ENCODE peak calls at places on chromosomes 6 and 20, in four cellular contexts. One of them, this sample, is unnamed.
A peak's percentile ranks its signal among the peaks of the same experiment; 100 is the strongest.

GRCh38 chr6:137341721-137342195 is 122.6 kb upstream of the IFNGR1 start:
- DNase-seq in OCI-LY7: peak; percentile 47
- DNase-seq in mucosa of descending colon: peak; percentile 61
- DNase-seq in endothelial cell of umbilical vein: no peak
- DNase-seq in this sample: no peak

GRCh38 chr6:55617272-55617671 is 38.3 kb upstream of the HMGCLL1 start:
- DNase-seq in endothelial cell of umbilical vein: peak; percentile 60
- DNase-seq in OCI-LY7: peak; percentile 5
- DNase-seq in mucosa of descending colon: no peak
- DNase-seq in this sample: no peak

GRCh38 chr6:157274471-157275226 is 48.7 kb downstream of the TMEM242 start:
- DNase-seq in mucosa of descending colon: peak; percentile 90
- DNase-seq in OCI-LY7: peak; percentile 86
- DNase-seq in endothelial cell of umbilical vein: peak; percentile 73
- DNase-seq in this sample: no peak

GRCh38 chr6:138468320-138469015 is 30.8 kb downstream of the NHSL1 start:
- DNase-seq in OCI-LY7: no peak
- DNase-seq in mucosa of descending colon: no peak
- DNase-seq in endothelial cell of umbilical vein: no peak
- DNase-seq in this sample: no peak

GRCh38 chr6:82095091-82095490 is 152.5 kb downstream of the IBTK start:
- DNase-seq in mucosa of descending colon: no peak
- DNase-seq in endothelial cell of umbilical vein: no peak
- DNase-seq in OCI-LY7: peak; percentile 20
- DNase-seq in this sample: no peak

GRCh38 chr6:16438677-16439615 is 200.6 kb downstream of the GMPR start:
- DNase-seq in endothelial cell of umbilical vein: no peak
- DNase-seq in OCI-LY7: no peak
- DNase-seq in mucosa of descending colon: no peak
- DNase-seq in this sample: no peak

GRCh38 chr20:53839423-53840176 is 230.8 kb downstream of the BCAS1 start:
- DNase-seq in endothelial cell of umbilical vein: no peak
- DNase-seq in mucosa of descending colon: peak; percentile 85
- DNase-seq in OCI-LY7: peak; percentile 94
- DNase-seq in this sample: no peak

GRCh38 chr20:15144911-15145310 is 807.5 kb upstream of the FLRT3 start:
- DNase-seq in OCI-LY7: no peak
- DNase-seq in mucosa of descending colon: no peak
- DNase-seq in endothelial cell of umbilical vein: no peak
- DNase-seq in this sample: no peak

GRCh38 chr6:108123516-108123929 is 42.3 kb upstream of the NR2E1 start:
- DNase-seq in OCI-LY7: no peak
- DNase-seq in mucosa of descending colon: no peak
- DNase-seq in endothelial cell of umbilical vein: no peak
- DNase-seq in this sample: no peak

GRCh38 chr6:156976144-156977088 is 199.2 kb downstream of the ARID1B start:
- DNase-seq in endothelial cell of umbilical vein: no peak
- DNase-seq in mucosa of descending colon: no peak
- DNase-seq in OCI-LY7: peak; percentile 86
- DNase-seq in this sample: no peak

GRCh38 chr6:149275621-149276020 is 41.9 kb upstream of the TAB2 start:
- DNase-seq in mucosa of descending colon: no peak
- DNase-seq in OCI-LY7: no peak
- DNase-seq in endothelial cell of umbilical vein: no peak
- DNase-seq in this sample: no peak

GRCh38 chr6:125510405-125510804 is 208.6 kb upstream of the HDDC2 start:
- DNase-seq in OCI-LY7: no peak
- DNase-seq in mucosa of descending colon: no peak
- DNase-seq in endothelial cell of umbilical vein: no peak
- DNase-seq in this sample: no peak

DNA sequence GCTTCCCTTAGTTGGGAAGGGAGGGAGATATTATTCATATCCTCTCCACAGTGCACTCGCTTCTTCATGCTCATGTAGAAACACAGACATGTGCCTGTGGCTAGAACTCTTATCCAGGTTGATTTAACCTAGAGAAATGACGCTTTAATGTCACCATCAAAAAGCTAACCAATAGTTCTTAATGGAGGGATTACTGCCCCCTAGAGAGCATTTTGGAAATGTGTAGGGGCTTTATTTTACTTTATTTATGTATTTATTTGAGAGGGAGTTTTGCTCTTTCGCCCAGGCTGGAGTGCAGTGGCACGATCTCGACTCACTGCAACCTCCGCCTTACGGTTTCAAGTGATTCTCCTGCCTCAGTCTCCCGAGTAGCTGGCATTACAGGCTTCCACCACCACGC is 229.6 kb downstream of the SOD2 start:
- DNase-seq in endothelial cell of umbilical vein: no peak
- DNase-seq in mucosa of descending colon: no peak
- DNase-seq in OCI-LY7: peak; percentile 72
- DNase-seq in this sample: no peak
- TF ChIP-seq CTCF in endothelial cell of umbilical vein: no peak
- TF ChIP-seq CTCF in mucosa of descending colon: no peak
- TF ChIP-seq CTCF in OCI-LY7: peak; percentile 80
- TF ChIP-seq CTCF in this sample: peak; percentile 56

GRCh38 chr6:51350308-51350904 is 531.7 kb downstream of the TFAP2B start:
- DNase-seq in endothelial cell of umbilical vein: no peak
- DNase-seq in OCI-LY7: peak; percentile 6
- DNase-seq in mucosa of descending colon: no peak
- DNase-seq in this sample: no peak
- TF ChIP-seq CTCF in endothelial cell of umbilical vein: no peak
- TF ChIP-seq CTCF in OCI-LY7: peak; percentile 74
- TF ChIP-seq CTCF in mucosa of descending colon: peak; percentile 8
- TF ChIP-seq CTCF in this sample: peak; percentile 52

GRCh38 chr20:18066421-18067333 is 9.0 kb upstream of the OVOL2 start:
- DNase-seq in endothelial cell of umbilical vein: no peak
- DNase-seq in OCI-LY7: peak; percentile 2
- DNase-seq in mucosa of descending colon: no peak
- DNase-seq in this sample: no peak
- TF ChIP-seq CTCF in endothelial cell of umbilical vein: no peak
- TF ChIP-seq CTCF in OCI-LY7: peak; percentile 63
- TF ChIP-seq CTCF in mucosa of descending colon: no peak
- TF ChIP-seq CTCF in this sample: peak; percentile 34

DNA sequence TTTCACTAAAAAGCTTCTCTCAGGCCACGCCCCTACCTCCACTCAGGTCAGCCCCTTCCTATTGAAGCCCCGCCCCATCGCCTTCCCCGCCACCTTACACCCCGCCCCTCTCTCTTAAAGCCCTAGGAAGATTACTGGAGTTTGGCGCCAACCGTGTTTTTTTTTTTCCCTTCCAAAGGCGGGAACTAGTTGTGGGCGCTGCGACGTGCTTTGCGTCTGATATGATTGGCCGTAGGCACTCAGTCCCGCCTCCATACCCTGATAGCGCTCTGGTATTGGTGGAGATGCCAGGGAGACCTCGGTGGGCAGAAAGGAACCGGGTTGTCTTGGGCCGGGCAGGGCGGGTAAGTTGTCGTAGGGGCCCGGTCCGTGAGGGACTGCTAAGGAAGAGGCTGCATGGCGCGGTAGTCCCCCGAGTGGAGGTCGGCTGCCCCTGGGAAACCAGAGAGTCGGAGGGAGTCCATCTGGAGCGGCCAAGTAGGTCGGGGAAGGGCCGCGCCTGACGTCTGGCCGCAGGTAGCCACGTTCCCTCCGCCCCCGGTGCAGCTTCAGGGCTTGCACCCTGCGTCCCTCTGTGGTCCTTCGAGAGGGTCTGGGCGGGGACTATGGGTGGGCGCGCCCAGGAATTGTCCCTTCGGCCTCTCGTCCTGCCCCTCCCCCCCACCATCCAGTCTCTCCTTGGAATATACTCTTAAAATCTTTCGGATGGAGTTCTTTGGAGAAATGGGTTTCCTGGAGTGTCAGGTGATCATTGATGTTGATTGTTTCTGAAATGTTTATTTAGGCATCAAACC is at the start of gene CASP8AP2:
- DNase-seq in mucosa of descending colon: peak; percentile 97
- DNase-seq in endothelial cell of umbilical vein: peak; percentile 100
- DNase-seq in OCI-LY7: peak; percentile 99
- DNase-seq in this sample: peak; percentile 97
- TF ChIP-seq CTCF in mucosa of descending colon: no peak
- TF ChIP-seq CTCF in endothelial cell of umbilical vein: no peak
- TF ChIP-seq CTCF in OCI-LY7: no peak
- TF ChIP-seq CTCF in this sample: no peak

GRCh38 chr6:95723638-95724037 is 146.3 kb downstream of the MANEA start:
- DNase-seq in endothelial cell of umbilical vein: no peak
- DNase-seq in OCI-LY7: no peak
- DNase-seq in mucosa of descending colon: no peak
- DNase-seq in this sample: no peak

GRCh38 chr6:95725344-95725743 is 148.0 kb downstream of the MANEA start:
- DNase-seq in endothelial cell of umbilical vein: no peak
- DNase-seq in mucosa of descending colon: no peak
- DNase-seq in OCI-LY7: no peak
- DNase-seq in this sample: no peak
- TF ChIP-seq CTCF in endothelial cell of umbilical vein: no peak
- TF ChIP-seq CTCF in mucosa of descending colon: no peak
- TF ChIP-seq CTCF in OCI-LY7: no peak
- TF ChIP-seq CTCF in this sample: no peak

DNA sequence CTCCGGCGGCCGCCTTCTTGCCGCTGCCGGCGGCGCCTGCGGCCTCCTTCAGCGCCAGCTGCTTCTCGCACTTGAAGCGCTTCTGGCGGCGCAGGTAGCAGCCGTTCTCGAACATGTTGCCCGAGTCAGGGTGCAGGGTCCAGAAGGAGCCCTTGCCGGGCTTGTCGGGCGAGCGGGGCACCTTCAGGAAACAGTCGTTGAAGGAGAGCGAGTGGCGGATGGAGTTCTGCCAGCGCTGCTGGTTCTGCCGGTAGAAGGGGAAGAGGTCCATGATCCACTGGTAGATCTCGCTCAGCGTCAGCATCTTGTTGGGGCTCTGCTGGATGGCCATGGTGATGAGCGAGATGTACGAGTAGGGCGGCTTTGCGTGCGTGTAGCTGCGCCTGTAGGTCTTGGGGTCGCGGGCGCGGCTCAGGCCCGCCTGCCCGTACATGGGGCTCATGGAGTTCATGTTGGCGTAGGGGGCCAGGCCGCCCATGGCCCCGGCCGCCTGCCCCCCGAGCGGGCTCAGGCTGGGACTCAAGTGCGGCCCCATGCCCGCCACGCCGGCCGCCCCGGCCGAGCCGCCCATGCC is 1.9 kb downstream of the FOXA2 start:
- DNase-seq in endothelial cell of umbilical vein: no peak
- DNase-seq in mucosa of descending colon: no peak
- DNase-seq in OCI-LY7: no peak
- DNase-seq in this sample: no peak
- TF ChIP-seq CTCF in endothelial cell of umbilical vein: no peak
- TF ChIP-seq CTCF in mucosa of descending colon: no peak
- TF ChIP-seq CTCF in OCI-LY7: no peak
- TF ChIP-seq CTCF in this sample: no peak

GRCh38 chr6:61751986-61752385 is 534.0 kb downstream of the KHDRBS2 start:
- DNase-seq in endothelial cell of umbilical vein: no peak
- DNase-seq in OCI-LY7: no peak
- DNase-seq in mucosa of descending colon: no peak
- DNase-seq in this sample: no peak

DNA sequence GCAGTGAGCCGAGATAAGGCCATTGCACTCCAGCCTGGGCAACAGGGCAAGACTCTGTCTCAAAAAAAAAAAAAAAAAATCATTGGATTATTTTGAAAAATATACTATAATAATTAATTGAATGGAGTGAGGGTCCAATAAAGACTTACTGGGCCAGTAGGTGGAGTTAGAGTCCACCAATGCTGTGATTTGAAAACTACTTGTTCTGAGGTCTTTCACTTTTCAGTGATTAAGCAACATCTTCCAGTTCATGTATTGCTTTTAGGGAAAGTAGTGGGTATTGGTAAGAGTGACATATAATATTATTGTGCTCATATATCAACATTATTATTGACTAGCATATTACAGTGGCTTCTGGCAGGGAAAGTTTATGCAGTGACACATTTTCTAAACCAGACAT is 530.3 kb downstream of the KHDRBS2 start:
- DNase-seq in OCI-LY7: no peak
- DNase-seq in mucosa of descending colon: no peak
- DNase-seq in endothelial cell of umbilical vein: no peak
- DNase-seq in this sample: no peak
- TF ChIP-seq CTCF in OCI-LY7: no peak
- TF ChIP-seq CTCF in mucosa of descending colon: no peak
- TF ChIP-seq CTCF in endothelial cell of umbilical vein: no peak
- TF ChIP-seq CTCF in this sample: no peak

GRCh38 chr6:42086665-42087050 is 36.3 kb downstream of the TAF8 start:
- DNase-seq in OCI-LY7: no peak
- DNase-seq in endothelial cell of umbilical vein: no peak
- DNase-seq in mucosa of descending colon: no peak
- DNase-seq in this sample: no peak

GRCh38 chr6:42084889-42085288 is 34.6 kb downstream of the TAF8 start:
- DNase-seq in mucosa of descending colon: no peak
- DNase-seq in endothelial cell of umbilical vein: no peak
- DNase-seq in OCI-LY7: no peak
- DNase-seq in this sample: no peak

GRCh38 chr6:42083530-42083929 is 33.2 kb downstream of the TAF8 start:
- DNase-seq in OCI-LY7: no peak
- DNase-seq in endothelial cell of umbilical vein: no peak
- DNase-seq in mucosa of descending colon: no peak
- DNase-seq in this sample: no peak

GRCh38 chr6:42088101-42088591 is 37.8 kb downstream of the TAF8 start:
- DNase-seq in mucosa of descending colon: no peak
- DNase-seq in OCI-LY7: no peak
- DNase-seq in endothelial cell of umbilical vein: no peak
- DNase-seq in this sample: no peak

DNA sequence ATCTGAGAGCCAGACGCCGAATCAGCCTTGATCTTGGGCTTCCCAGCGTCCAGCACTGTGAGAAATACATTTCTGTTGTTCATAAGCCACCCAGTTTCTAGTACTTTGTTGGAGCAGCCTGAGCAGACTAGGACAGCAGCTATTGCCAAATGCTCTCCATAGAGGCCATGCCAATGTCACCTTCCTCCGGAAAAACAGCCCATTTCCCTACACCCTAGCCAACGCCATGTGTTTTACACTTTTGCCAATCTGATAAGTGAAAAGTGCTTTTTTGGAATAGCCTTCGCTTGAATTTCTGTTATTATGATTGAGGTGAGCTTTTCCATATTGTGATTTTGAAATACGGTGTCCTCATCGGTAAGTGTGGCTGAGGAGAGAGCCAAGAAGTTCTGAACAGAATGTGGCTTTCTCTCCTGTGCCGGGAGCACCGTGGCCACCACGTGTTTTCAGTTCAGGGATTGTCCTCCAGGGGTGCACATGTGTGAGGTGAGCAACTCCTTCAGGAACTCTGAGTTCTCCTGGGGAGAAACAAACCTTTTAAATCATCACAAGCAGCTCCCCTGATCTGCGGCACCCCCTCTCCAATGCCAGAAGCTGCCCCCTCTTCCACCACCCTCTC is 35.8 kb downstream of the TAF8 start:
- DNase-seq in mucosa of descending colon: no peak
- DNase-seq in OCI-LY7: no peak
- DNase-seq in endothelial cell of umbilical vein: peak; percentile 73
- DNase-seq in this sample: no peak
- TF ChIP-seq CTCF in mucosa of descending colon: no peak
- TF ChIP-seq CTCF in OCI-LY7: peak; percentile 12
- TF ChIP-seq CTCF in endothelial cell of umbilical vein: peak; percentile 51
- TF ChIP-seq CTCF in this sample: peak; percentile 39